ENCODE peak calls at places on chromosomes 11 and 22, in five cellular contexts. One of them, this sample, is unnamed.

GRCh38 chr22:40626826-40627225 is 9.7 kb downstream of the MRTFA start:
- DNase-seq in dorsolateral prefrontal cortex: no peak
- DNase-seq in germinal center: no peak
- DNase-seq in lung: no peak
- DNase-seq in stimulated activated CD4-positive, alpha-beta T cell treated with anti-CD3 and anti-CD28 coated beads, Interleukin-1b, Interleukin-23, amount 100 ng/mL, for 1 hour: no peak
- DNase-seq in this sample: no peak

GRCh38 chr11:119422505-119423416 is at the start of gene THY1:
- DNase-seq in germinal center: no peak
- DNase-seq in dorsolateral prefrontal cortex: peak; percentile 53
- DNase-seq in stimulated activated CD4-positive, alpha-beta T cell treated with anti-CD3 and anti-CD28 coated beads, Interleukin-1b, Interleukin-23, amount 100 ng/mL, for 1 hour: no peak
- DNase-seq in lung: no peak
- DNase-seq in this sample: no peak

GRCh38 chr22:31682751-31683150 is 20.7 kb upstream of the PISD start:
- DNase-seq in lung: no peak
- DNase-seq in stimulated activated CD4-positive, alpha-beta T cell treated with anti-CD3 and anti-CD28 coated beads, Interleukin-1b, Interleukin-23, amount 100 ng/mL, for 1 hour: no peak
- DNase-seq in dorsolateral prefrontal cortex: no peak
- DNase-seq in germinal center: no peak
- DNase-seq in this sample: no peak

GRCh38 chr11:66281001-66281400 is 3.0 kb downstream of the CNIH2 start:
- DNase-seq in stimulated activated CD4-positive, alpha-beta T cell treated with anti-CD3 and anti-CD28 coated beads, Interleukin-1b, Interleukin-23, amount 100 ng/mL, for 1 hour: no peak
- DNase-seq in germinal center: no peak
- DNase-seq in lung: no peak
- DNase-seq in dorsolateral prefrontal cortex: no peak
- DNase-seq in this sample: no peak

GRCh38 chr22:39431821-39432251 is 25.0 kb upstream of the MGAT3 start:
- DNase-seq in dorsolateral prefrontal cortex: no peak
- DNase-seq in germinal center: no peak
- DNase-seq in lung: no peak
- DNase-seq in stimulated activated CD4-positive, alpha-beta T cell treated with anti-CD3 and anti-CD28 coated beads, Interleukin-1b, Interleukin-23, amount 100 ng/mL, for 1 hour: no peak
- DNase-seq in this sample: no peak

GRCh38 chr11:80899381-80899780 is 1458.6 kb upstream of the TENM4 start:
- DNase-seq in lung: no peak
- DNase-seq in dorsolateral prefrontal cortex: no peak
- DNase-seq in stimulated activated CD4-positive, alpha-beta T cell treated with anti-CD3 and anti-CD28 coated beads, Interleukin-1b, Interleukin-23, amount 100 ng/mL, for 1 hour: no peak
- DNase-seq in germinal center: no peak
- DNase-seq in this sample: no peak

GRCh38 chr22:42069801-42070516 is 653 bp downstream of the NAGA start:
- DNase-seq in dorsolateral prefrontal cortex: no peak
- DNase-seq in lung: no peak
- DNase-seq in germinal center: peak; percentile 21
- DNase-seq in stimulated activated CD4-positive, alpha-beta T cell treated with anti-CD3 and anti-CD28 coated beads, Interleukin-1b, Interleukin-23, amount 100 ng/mL, for 1 hour: no peak
- DNase-seq in this sample: peak; percentile 13

GRCh38 chr11:67504023-67504949 is 877 bp downstream of the PITPNM1 start:
- DNase-seq in germinal center: no peak
- DNase-seq in lung: no peak
- DNase-seq in stimulated activated CD4-positive, alpha-beta T cell treated with anti-CD3 and anti-CD28 coated beads, Interleukin-1b, Interleukin-23, amount 100 ng/mL, for 1 hour: no peak
- DNase-seq in dorsolateral prefrontal cortex: no peak
- DNase-seq in this sample: peak; percentile 51

GRCh38 chr11:19666951-19667350 is 45.7 kb upstream of the NAV2 start:
- DNase-seq in germinal center: no peak
- DNase-seq in stimulated activated CD4-positive, alpha-beta T cell treated with anti-CD3 and anti-CD28 coated beads, Interleukin-1b, Interleukin-23, amount 100 ng/mL, for 1 hour: no peak
- DNase-seq in dorsolateral prefrontal cortex: no peak
- DNase-seq in lung: no peak
- DNase-seq in this sample: no peak

GRCh38 chr22:42315392-42315756 is 44.9 kb upstream of the TCF20 start:
- DNase-seq in stimulated activated CD4-positive, alpha-beta T cell treated with anti-CD3 and anti-CD28 coated beads, Interleukin-1b, Interleukin-23, amount 100 ng/mL, for 1 hour: no peak
- DNase-seq in dorsolateral prefrontal cortex: no peak
- DNase-seq in lung: no peak
- DNase-seq in germinal center: no peak
- DNase-seq in this sample: no peak

GRCh38 chr11:110261195-110262140 is 34.9 kb downstream of the RDX start:
- DNase-seq in dorsolateral prefrontal cortex: no peak
- DNase-seq in germinal center: no peak
- DNase-seq in stimulated activated CD4-positive, alpha-beta T cell treated with anti-CD3 and anti-CD28 coated beads, Interleukin-1b, Interleukin-23, amount 100 ng/mL, for 1 hour: no peak
- DNase-seq in lung: no peak
- DNase-seq in this sample: no peak

GRCh38 chr11:35919244-35919643 is 24.6 kb upstream of the LDLRAD3 start:
- DNase-seq in dorsolateral prefrontal cortex: no peak
- DNase-seq in lung: no peak
- DNase-seq in germinal center: no peak
- DNase-seq in stimulated activated CD4-positive, alpha-beta T cell treated with anti-CD3 and anti-CD28 coated beads, Interleukin-1b, Interleukin-23, amount 100 ng/mL, for 1 hour: no peak
- DNase-seq in this sample: no peak

GRCh38 chr22:29336751-29337490 is 21.4 kb upstream of the RASL10A start:
- DNase-seq in lung: no peak
- DNase-seq in germinal center: no peak
- DNase-seq in stimulated activated CD4-positive, alpha-beta T cell treated with anti-CD3 and anti-CD28 coated beads, Interleukin-1b, Interleukin-23, amount 100 ng/mL, for 1 hour: no peak
- DNase-seq in dorsolateral prefrontal cortex: no peak
- DNase-seq in this sample: no peak

GRCh38 chr11:75562836-75563484 is 907 bp downstream of the SERPINH1 start:
- DNase-seq in stimulated activated CD4-positive, alpha-beta T cell treated with anti-CD3 and anti-CD28 coated beads, Interleukin-1b, Interleukin-23, amount 100 ng/mL, for 1 hour: no peak
- DNase-seq in lung: no peak
- DNase-seq in germinal center: no peak
- DNase-seq in dorsolateral prefrontal cortex: no peak
- DNase-seq in this sample: no peak

GRCh38 chr11:3849297-3849874 is 6.1 kb upstream of the STIM1 start:
- DNase-seq in germinal center: peak; percentile 46
- DNase-seq in dorsolateral prefrontal cortex: no peak
- DNase-seq in stimulated activated CD4-positive, alpha-beta T cell treated with anti-CD3 and anti-CD28 coated beads, Interleukin-1b, Interleukin-23, amount 100 ng/mL, for 1 hour: no peak
- DNase-seq in lung: no peak
- DNase-seq in this sample: peak; percentile 39

GRCh38 chr22:46730568-46731245 is 7.3 kb downstream of the CERK start:
- DNase-seq in germinal center: no peak
- DNase-seq in stimulated activated CD4-positive, alpha-beta T cell treated with anti-CD3 and anti-CD28 coated beads, Interleukin-1b, Interleukin-23, amount 100 ng/mL, for 1 hour: no peak
- DNase-seq in lung: no peak
- DNase-seq in dorsolateral prefrontal cortex: no peak
- DNase-seq in this sample: no peak

GRCh38 chr11:47591764-47592163 is 2.4 kb downstream of the C1QTNF4 start:
- DNase-seq in lung: no peak
- DNase-seq in dorsolateral prefrontal cortex: no peak
- DNase-seq in stimulated activated CD4-positive, alpha-beta T cell treated with anti-CD3 and anti-CD28 coated beads, Interleukin-1b, Interleukin-23, amount 100 ng/mL, for 1 hour: no peak
- DNase-seq in germinal center: no peak
- DNase-seq in this sample: no peak

GRCh38 chr11:20596629-20597129 is 2.7 kb upstream of the SLC6A5 start:
- DNase-seq in lung: no peak
- DNase-seq in stimulated activated CD4-positive, alpha-beta T cell treated with anti-CD3 and anti-CD28 coated beads, Interleukin-1b, Interleukin-23, amount 100 ng/mL, for 1 hour: no peak
- DNase-seq in germinal center: no peak
- DNase-seq in dorsolateral prefrontal cortex: no peak
- DNase-seq in this sample: no peak

GRCh38 chr11:69641681-69642548 is 959 bp downstream of the CCND1 start:
- DNase-seq in stimulated activated CD4-positive, alpha-beta T cell treated with anti-CD3 and anti-CD28 coated beads, Interleukin-1b, Interleukin-23, amount 100 ng/mL, for 1 hour: no peak
- DNase-seq in lung: no peak
- DNase-seq in dorsolateral prefrontal cortex: no peak
- DNase-seq in germinal center: no peak
- DNase-seq in this sample: no peak

GRCh38 chr11:44589301-44589700 is 23.8 kb downstream of the CD82 start:
- DNase-seq in stimulated activated CD4-positive, alpha-beta T cell treated with anti-CD3 and anti-CD28 coated beads, Interleukin-1b, Interleukin-23, amount 100 ng/mL, for 1 hour: no peak
- DNase-seq in lung: no peak
- DNase-seq in dorsolateral prefrontal cortex: no peak
- DNase-seq in germinal center: no peak
- DNase-seq in this sample: no peak

GRCh38 chr11:9203715-9204311 is 61.3 kb downstream of the DENND5A start:
- DNase-seq in dorsolateral prefrontal cortex: no peak
- DNase-seq in lung: no peak
- DNase-seq in stimulated activated CD4-positive, alpha-beta T cell treated with anti-CD3 and anti-CD28 coated beads, Interleukin-1b, Interleukin-23, amount 100 ng/mL, for 1 hour: no peak
- DNase-seq in germinal center: no peak
- DNase-seq in this sample: no peak

GRCh38 chr11:29119116-29119515 is 897.7 kb downstream of the KCNA4 start:
- DNase-seq in germinal center: no peak
- DNase-seq in lung: no peak
- DNase-seq in dorsolateral prefrontal cortex: no peak
- DNase-seq in stimulated activated CD4-positive, alpha-beta T cell treated with anti-CD3 and anti-CD28 coated beads, Interleukin-1b, Interleukin-23, amount 100 ng/mL, for 1 hour: no peak
- DNase-seq in this sample: no peak

GRCh38 chr11:2270322-2271076 is at the start of gene ASCL2:
- DNase-seq in lung: peak; percentile 25
- DNase-seq in stimulated activated CD4-positive, alpha-beta T cell treated with anti-CD3 and anti-CD28 coated beads, Interleukin-1b, Interleukin-23, amount 100 ng/mL, for 1 hour: no peak
- DNase-seq in dorsolateral prefrontal cortex: no peak
- DNase-seq in germinal center: no peak
- DNase-seq in this sample: no peak

GRCh38 chr11:36187618-36188017 is 101.6 kb downstream of the COMMD9 start:
- DNase-seq in stimulated activated CD4-positive, alpha-beta T cell treated with anti-CD3 and anti-CD28 coated beads, Interleukin-1b, Interleukin-23, amount 100 ng/mL, for 1 hour: no peak
- DNase-seq in dorsolateral prefrontal cortex: no peak
- DNase-seq in germinal center: no peak
- DNase-seq in lung: peak; percentile 5
- DNase-seq in this sample: no peak

GRCh38 chr11:2449548-2450320 is 4.9 kb downstream of the KCNQ1 start:
- DNase-seq in lung: no peak
- DNase-seq in dorsolateral prefrontal cortex: no peak
- DNase-seq in germinal center: no peak
- DNase-seq in stimulated activated CD4-positive, alpha-beta T cell treated with anti-CD3 and anti-CD28 coated beads, Interleukin-1b, Interleukin-23, amount 100 ng/mL, for 1 hour: no peak
- DNase-seq in this sample: no peak

GRCh38 chr11:42651654-42652053 is 660.1 kb upstream of the API5 start:
- DNase-seq in stimulated activated CD4-positive, alpha-beta T cell treated with anti-CD3 and anti-CD28 coated beads, Interleukin-1b, Interleukin-23, amount 100 ng/mL, for 1 hour: no peak
- DNase-seq in germinal center: no peak
- DNase-seq in dorsolateral prefrontal cortex: no peak
- DNase-seq in lung: no peak
- DNase-seq in this sample: no peak

GRCh38 chr22:19855504-19856409 is 1.1 kb upstream of the GNB1L start:
- DNase-seq in lung: peak; percentile 68
- DNase-seq in stimulated activated CD4-positive, alpha-beta T cell treated with anti-CD3 and anti-CD28 coated beads, Interleukin-1b, Interleukin-23, amount 100 ng/mL, for 1 hour: peak; percentile 16
- DNase-seq in germinal center: peak; percentile 55
- DNase-seq in dorsolateral prefrontal cortex: peak; percentile 28
- DNase-seq in this sample: peak; percentile 65

GRCh38 chr11:119504366-119504765 is 81.4 kb upstream of the THY1 start:
- DNase-seq in lung: no peak
- DNase-seq in dorsolateral prefrontal cortex: no peak
- DNase-seq in germinal center: no peak
- DNase-seq in stimulated activated CD4-positive, alpha-beta T cell treated with anti-CD3 and anti-CD28 coated beads, Interleukin-1b, Interleukin-23, amount 100 ng/mL, for 1 hour: no peak
- DNase-seq in this sample: no peak

GRCh38 chr11:103716363-103716762 is 320.1 kb upstream of the DDI1 start:
- DNase-seq in lung: no peak
- DNase-seq in germinal center: no peak
- DNase-seq in dorsolateral prefrontal cortex: no peak
- DNase-seq in stimulated activated CD4-positive, alpha-beta T cell treated with anti-CD3 and anti-CD28 coated beads, Interleukin-1b, Interleukin-23, amount 100 ng/mL, for 1 hour: no peak
- DNase-seq in this sample: no peak

GRCh38 chr22:22401381-22401780 is 107.2 kb downstream of the ZNF280B start:
- DNase-seq in lung: no peak
- DNase-seq in germinal center: no peak
- DNase-seq in stimulated activated CD4-positive, alpha-beta T cell treated with anti-CD3 and anti-CD28 coated beads, Interleukin-1b, Interleukin-23, amount 100 ng/mL, for 1 hour: no peak
- DNase-seq in dorsolateral prefrontal cortex: no peak
- DNase-seq in this sample: no peak

GRCh38 chr22:43126506-43127165 is 16.1 kb downstream of the BIK start:
- DNase-seq in lung: no peak
- DNase-seq in stimulated activated CD4-positive, alpha-beta T cell treated with anti-CD3 and anti-CD28 coated beads, Interleukin-1b, Interleukin-23, amount 100 ng/mL, for 1 hour: no peak
- DNase-seq in germinal center: no peak
- DNase-seq in dorsolateral prefrontal cortex: no peak
- DNase-seq in this sample: peak; percentile 50

GRCh38 chr11:74347381-74347780 is 35.9 kb upstream of the P4HA3 start:
- DNase-seq in lung: no peak
- DNase-seq in germinal center: no peak
- DNase-seq in dorsolateral prefrontal cortex: no peak
- DNase-seq in stimulated activated CD4-positive, alpha-beta T cell treated with anti-CD3 and anti-CD28 coated beads, Interleukin-1b, Interleukin-23, amount 100 ng/mL, for 1 hour: no peak
- DNase-seq in this sample: no peak

GRCh38 chr11:44136176-44136945 is 40.9 kb downstream of the EXT2 start:
- DNase-seq in stimulated activated CD4-positive, alpha-beta T cell treated with anti-CD3 and anti-CD28 coated beads, Interleukin-1b, Interleukin-23, amount 100 ng/mL, for 1 hour: no peak
- DNase-seq in lung: no peak
- DNase-seq in germinal center: no peak
- DNase-seq in dorsolateral prefrontal cortex: no peak
- DNase-seq in this sample: no peak

GRCh38 chr11:132028380-132029240 is 658.2 kb downstream of the NTM start:
- DNase-seq in germinal center: no peak
- DNase-seq in lung: no peak
- DNase-seq in dorsolateral prefrontal cortex: no peak
- DNase-seq in stimulated activated CD4-positive, alpha-beta T cell treated with anti-CD3 and anti-CD28 coated beads, Interleukin-1b, Interleukin-23, amount 100 ng/mL, for 1 hour: no peak
- DNase-seq in this sample: no peak

GRCh38 chr22:30445438-30445936 is 19.9 kb downstream of the MTFP1 start:
- DNase-seq in stimulated activated CD4-positive, alpha-beta T cell treated with anti-CD3 and anti-CD28 coated beads, Interleukin-1b, Interleukin-23, amount 100 ng/mL, for 1 hour: no peak
- DNase-seq in germinal center: no peak
- DNase-seq in lung: no peak
- DNase-seq in dorsolateral prefrontal cortex: no peak
- DNase-seq in this sample: no peak